ENCODE peak calls at places on chromosomes 13 and 19, in eight cellular contexts. F is MM.1S; O is CD8-positive, alpha-beta T cell; T is AG04449; S is BJ; M is neural progenitor cell; Y is tibial nerve; K is astrocyte of the cerebellum. N is an unnamed sample.

GRCh38 chr13:34863360-34864135 is 78.5 kb upstream of the NBEA start:
- DNase-seq in T (peak; percentile 40), O (no peak), M (no peak), S (peak; percentile 85), F (no peak), K (peak; percentile 55), Y (no peak), N (peak; percentile 75)

GRCh38 chr19:38675611-38676010 is 28.2 kb downstream of the ACTN4 start:
- DNase-seq in Y (no peak), M (no peak), S (no peak), O (no peak), K (no peak), T (no peak), F (peak; percentile 18), N (no peak)

GRCh38 chr19:23203841-23204344 is 46.3 kb downstream of the ZNF724 start:
- DNase-seq in Y (no peak), K (no peak), T (no peak), F (no peak), O (no peak), M (no peak), S (no peak), N (no peak)

GRCh38 chr19:51242881-51243280 is 8.0 kb upstream of the SIGLECL1 start:
- DNase-seq in Y (no peak), S (no peak), F (no peak), M (no peak), T (no peak), K (no peak), O (no peak), N (no peak)

GRCh38 chr19:11268783-11269267 is 6.5 kb upstream of the DOCK6 start:
- DNase-seq in F (no peak), Y (peak; percentile 57), O (no peak), M (no peak), K (no peak), S (no peak), T (no peak), N (no peak)

GRCh38 chr19:10800488-10800887 is 35.5 kb downstream of the TMED1 start:
- DNase-seq in S (no peak), F (no peak), Y (no peak), M (no peak), K (no peak), O (no peak), T (no peak), N (no peak)

GRCh38 chr13:21109168-21109567 is 47.8 kb upstream of the LATS2 start:
- DNase-seq in S (no peak), F (no peak), O (no peak), M (no peak), T (no peak), K (no peak), Y (no peak), N (no peak)

GRCh38 chr13:113528101-113528797 is 37.7 kb upstream of the DCUN1D2 start:
- DNase-seq in T (no peak), S (no peak), K (no peak), M (no peak), Y (no peak), F (no peak), O (no peak), N (no peak)

GRCh38 chr19:41264581-41265375 is 606 bp downstream of the HNRNPUL1 start:
- DNase-seq in K (no peak), Y (no peak), M (peak; percentile 54), T (no peak), S (no peak), O (peak; percentile 56), F (peak; percentile 55), N (no peak)

GRCh38 chr19:17766543-17767131 is 15.4 kb downstream of the FCHO1 start:
- DNase-seq in S (no peak), O (no peak), F (no peak), K (peak; percentile 36), M (peak; percentile 93), Y (peak; percentile 76), T (no peak), N (no peak)

GRCh38 chr13:22757530-22758120 is 423.2 kb upstream of the SGCG start:
- DNase-seq in M (peak; percentile 22), K (peak; percentile 4), S (no peak), Y (no peak), F (no peak), O (no peak), T (no peak), N (no peak)

GRCh38 chr13:94641432-94641941 is 39.8 kb downstream of the GPR180 start:
- DNase-seq in T (no peak), M (no peak), Y (no peak), S (peak; percentile 41), K (peak; percentile 50), F (no peak), O (no peak), N (no peak)

GRCh38 chr13:40102854-40103253 is 447.4 kb downstream of the COG6 start:
- DNase-seq in M (no peak), S (no peak), K (no peak), F (no peak), T (no peak), O (peak; percentile 46), Y (no peak), N (peak; percentile 89)

GRCh38 chr19:58021541-58022282 is 12.1 kb upstream of the ZSCAN1 start:
- DNase-seq in F (peak; percentile 8), T (no peak), M (peak; percentile 69), O (peak; percentile 50), Y (no peak), S (no peak), K (no peak), N (no peak)

GRCh38 chr19:22503524-22503923 is 81.4 kb upstream of the ZNF98 start:
- DNase-seq in F (no peak), O (no peak), M (no peak), K (no peak), Y (no peak), S (no peak), T (no peak), N (no peak)

GRCh38 chr13:74201530-74201929 is 67.3 kb upstream of the KLF12 start:
- DNase-seq in Y (no peak), M (no peak), K (no peak), F (no peak), S (no peak), O (no peak), T (no peak), N (no peak)

GRCh38 chr19:28213476-28214082 is 999.4 kb downstream of the UQCRFS1 start:
- DNase-seq in S (no peak), K (no peak), Y (no peak), F (no peak), T (no peak), M (no peak), O (no peak), N (no peak)

DNA sequence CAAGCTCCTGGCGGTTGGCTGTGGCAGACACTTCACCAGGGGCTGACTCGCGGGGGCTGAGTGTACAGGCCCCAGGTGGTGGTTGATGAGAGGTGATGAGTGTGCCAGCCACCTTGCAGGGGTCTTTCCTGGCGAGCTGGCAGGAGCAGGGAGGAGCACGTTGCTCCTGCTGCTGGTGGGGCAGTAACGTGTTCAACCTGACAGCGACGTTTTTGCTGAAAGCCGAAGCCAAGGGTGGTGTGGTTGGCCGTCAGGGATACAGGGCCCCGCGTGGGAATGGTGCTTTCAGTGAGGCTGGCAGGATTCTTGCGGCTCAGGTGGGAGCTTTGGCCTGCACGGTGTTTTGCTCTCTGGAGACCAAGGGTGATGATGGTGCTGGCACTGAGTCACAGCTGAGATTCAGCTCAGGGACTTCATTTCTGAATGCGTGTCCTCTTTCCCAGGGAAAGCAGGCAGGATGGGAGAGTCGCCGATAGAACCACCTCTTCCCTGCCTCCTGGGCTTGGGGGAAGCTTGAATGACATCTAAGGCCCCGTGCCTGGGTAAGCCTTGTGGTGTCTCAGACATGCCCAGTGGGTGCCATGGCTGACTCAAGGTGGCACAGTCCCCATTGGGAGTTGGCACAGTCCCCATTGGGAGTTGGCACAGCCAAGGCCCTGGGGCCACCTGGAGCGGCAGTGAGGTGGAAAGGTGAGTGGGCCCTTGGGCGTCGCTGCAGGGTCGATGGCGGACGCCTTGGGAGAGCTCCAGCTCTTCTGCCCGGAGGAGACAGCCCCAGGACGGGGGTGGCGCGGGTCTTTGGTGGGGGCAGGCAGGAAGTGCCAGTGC is 8.8 kb downstream of the DAZAP1 start:
- DNase-seq in F (no peak), O (no peak), K (no peak), Y (no peak), S (no peak), M (no peak), T (no peak), N (no peak)
- H3K4me3 ChIP-seq in F (no peak overlapping the region), O (no peak overlapping the region), K (no peak overlapping the region), Y (peak overlapping the region; percentile 20), S (no peak overlapping the region), M (no peak overlapping the region), T (no peak overlapping the region), N (no peak overlapping the region)

DNA sequence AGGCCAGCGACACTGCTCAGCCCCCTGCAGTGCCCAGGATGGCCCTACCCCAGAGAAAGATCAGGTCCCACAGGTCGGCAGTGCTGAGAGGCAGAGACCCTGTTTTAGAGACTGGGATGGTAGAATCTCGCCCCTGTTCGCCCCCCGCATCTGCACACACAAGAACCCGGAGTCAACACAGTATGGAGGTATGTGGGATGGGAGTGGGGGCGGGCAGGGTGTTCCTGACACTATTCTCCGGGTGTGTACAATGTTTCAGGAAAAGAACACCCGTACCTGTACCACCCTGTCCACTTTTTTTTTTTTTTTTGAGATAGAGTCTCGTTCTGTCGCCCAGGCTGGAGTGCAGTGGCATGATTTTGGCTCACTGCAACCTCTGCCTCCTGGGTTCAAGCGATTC is 19.3 kb downstream of the PIP5K1C start:
- DNase-seq in T (no peak), O (no peak), Y (no peak), K (no peak), F (no peak), S (no peak), M (no peak), N (no peak)
- H3K4me3 ChIP-seq in T (no peak overlapping the region), O (no peak overlapping the region), Y (no peak overlapping the region), K (no peak overlapping the region), F (no peak overlapping the region), S (no peak overlapping the region), M (no peak overlapping the region), N (no peak overlapping the region)

GRCh38 chr19:30686252-30686762 is 314.1 kb downstream of the ZNF536 start:
- DNase-seq in M (no peak), S (no peak), O (no peak), K (no peak), F (no peak), Y (no peak), T (no peak), N (no peak)
- H3K4me3 ChIP-seq in M (no peak overlapping the region), S (no peak overlapping the region), O (no peak overlapping the region), K (no peak overlapping the region), F (no peak overlapping the region), Y (peak overlapping the region; percentile 37), T (no peak overlapping the region), N (no peak overlapping the region)

GRCh38 chr19:5645409-5645808 is 22.5 kb downstream of the SAFB start:
- DNase-seq in Y (no peak), M (no peak), T (no peak), F (no peak), K (no peak), S (no peak), O (no peak), N (no peak)

GRCh38 chr19:5643060-5643459 is 20.2 kb downstream of the SAFB start:
- DNase-seq in S (no peak), M (no peak), T (no peak), Y (no peak), K (no peak), F (no peak), O (no peak), N (no peak)

GRCh38 chr19:5641171-5641570 is 18.3 kb downstream of the SAFB start:
- DNase-seq in O (no peak), K (no peak), T (no peak), Y (no peak), M (no peak), F (no peak), S (no peak), N (no peak)

GRCh38 chr19:5644051-5644450 is 21.2 kb downstream of the SAFB start:
- DNase-seq in Y (no peak), T (no peak), M (no peak), S (no peak), K (no peak), O (no peak), F (no peak), N (no peak)

GRCh38 chr19:5642204-5642603 is 19.3 kb downstream of the SAFB start:
- DNase-seq in M (no peak), F (no peak), T (no peak), K (no peak), Y (no peak), S (no peak), O (no peak), N (no peak)
- H3K4me3 ChIP-seq in M (no peak overlapping the region), F (no peak overlapping the region), T (no peak overlapping the region), K (no peak overlapping the region), Y (no peak overlapping the region), S (no peak overlapping the region), O (no peak overlapping the region), N (no peak overlapping the region)

N was measured in retinal pigment epithelial cell.